ENCODE peak calls at places on chromosomes 4 and X, in five cellular contexts. D is sigmoid colon, C is IMR-90, Z is endothelial cell of umbilical vein, F is stomach. T is an unnamed sample.

GRCh38 chr4:99536148-99536728 is 25.4 kb downstream of the C4orf17 start:
- DNase-seq in D (no peak), C (no peak), Z (no peak), F (no peak), T (no peak)

GRCh38 chrX:150692837-150693781 is at the start of gene MTMR1:
- DNase-seq in D (peak), C (no peak), Z (peak), F (peak), T (peak)

GRCh38 chr4:167826281-167826680 is 266.1 kb upstream of the ANXA10 start:
- DNase-seq in D (no peak), C (no peak), Z (peak), F (no peak), T (no peak)

GRCh38 chr4:183426507-183426906 is 17.9 kb upstream of the CDKN2AIP start:
- DNase-seq in D (no peak), C (no peak), Z (no peak), F (no peak), T (no peak)

GRCh38 chrX:1673337-1673736 is 58.5 kb downstream of the ASMT start:
- DNase-seq in D (no peak), C (no peak), Z (peak), F (no peak), T (peak)

GRCh38 chrX:12379666-12380065 is 241.4 kb downstream of the FRMPD4 start:
- DNase-seq in D (no peak), C (no peak), Z (no peak), F (no peak), T (no peak)

GRCh38 chrX:132676561-132677186 is 187.8 kb upstream of the MBNL3 start:
- DNase-seq in D (no peak), C (no peak), Z (no peak), F (no peak), T (no peak)

GRCh38 chr4:183517781-183518180 is 12.9 kb downstream of the ING2 start:
- DNase-seq in D (no peak), C (peak), Z (no peak), F (no peak), T (no peak)

GRCh38 chr4:141118381-141118780 is 14.9 kb downstream of the RNF150 start:
- DNase-seq in D (no peak), C (no peak), Z (no peak), F (no peak), T (no peak)

GRCh38 chr4:101306225-101306624 is 41.1 kb downstream of the PPP3CA start:
- DNase-seq in D (no peak), C (no peak), Z (no peak), F (no peak), T (no peak)

GRCh38 chr4:138961687-138962086 is 53.9 kb upstream of the NOCT start:
- DNase-seq in D (no peak), C (no peak), Z (no peak), F (no peak), T (no peak)

GRCh38 chr4:146458594-146458993 is 63.1 kb downstream of the SLC10A7 start:
- DNase-seq in D (no peak), C (no peak), Z (no peak), F (no peak), T (no peak)

GRCh38 chr4:83662204-83662603 is 126.3 kb downstream of the GPAT3 start:
- DNase-seq in D (no peak), C (no peak), Z (no peak), F (no peak), T (no peak)

GRCh38 chr4:143026459-143027170 is 158.1 kb upstream of the USP38 start:
- DNase-seq in D (no peak), C (peak), Z (no peak), F (no peak), T (no peak)

GRCh38 chr4:128770807-128771206 is 38.7 kb upstream of the JADE1 start:
- DNase-seq in D (no peak), C (no peak), Z (peak), F (no peak), T (no peak)

GRCh38 chr4:87118826-87119225 is 101.6 kb downstream of the KLHL8 start:
- DNase-seq in D (no peak), C (peak), Z (peak), F (no peak), T (peak)

GRCh38 chr4:139030614-139031235 is 15.1 kb downstream of the NOCT start:
- DNase-seq in D (peak), C (peak), Z (peak), F (peak), T (peak)

GRCh38 chr4:128606173-128606572 is 203.3 kb upstream of the JADE1 start:
- DNase-seq in D (no peak), C (peak), Z (peak), F (no peak), T (no peak)

GRCh38 chrX:41703574-41704029 is 14.8 kb downstream of the GPR34 start:
- DNase-seq in D (no peak), C (no peak), Z (no peak), F (no peak), T (no peak)

GRCh38 chr4:38723114-38723513 is 59.1 kb downstream of the KLF3 start:
- DNase-seq in D (no peak), C (no peak), Z (no peak), F (no peak), T (no peak)
- TF ChIP-seq POLR2A in D (no peak), C (no peak), Z (no peak), F (no peak), T (no peak)

GRCh38 chr4:184957451-184958115 is 60.7 kb upstream of the HELT start:
- DNase-seq in D (no peak), C (no peak), Z (no peak), F (no peak), T (no peak)
- TF ChIP-seq POLR2A in D (no peak), C (no peak), Z (no peak), F (no peak), T (no peak)

GRCh38 chr4:176302283-176303275 is 17.2 kb upstream of the SPCS3 start:
- DNase-seq in D (no peak), C (peak), Z (no peak), F (no peak), T (no peak)
- TF ChIP-seq POLR2A in D (no peak), C (no peak), Z (no peak), F (no peak), T (no peak)

DNA sequence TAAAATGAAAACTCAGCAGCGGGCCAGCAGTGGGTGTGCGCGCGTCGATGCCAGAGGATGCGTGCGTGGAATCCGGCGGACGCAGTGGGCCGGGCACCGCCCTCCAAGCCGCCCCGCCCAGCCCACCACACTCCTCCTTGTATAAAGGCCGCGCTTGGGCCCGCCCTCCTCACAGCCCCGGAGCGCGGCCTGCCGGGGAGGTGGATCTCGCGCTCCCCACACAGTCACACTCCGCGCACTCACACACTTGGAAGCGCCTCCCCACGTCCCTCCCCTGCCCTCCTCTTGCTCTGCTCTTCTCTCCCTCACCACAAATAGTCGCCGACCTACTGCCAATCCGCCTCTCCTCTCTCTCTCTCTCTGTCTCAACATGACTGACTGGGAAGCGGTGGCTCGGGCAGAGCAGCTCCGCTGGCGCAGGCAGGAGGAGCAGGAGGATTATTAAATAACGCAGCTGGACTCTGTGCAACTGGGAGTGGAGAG is at the start of gene CCSER1:
- DNase-seq in D (peak), C (peak), Z (peak), F (peak), T (peak)
- TF ChIP-seq POLR2A in D (peak), C (no peak), Z (peak), F (peak), T (peak)

DNA sequence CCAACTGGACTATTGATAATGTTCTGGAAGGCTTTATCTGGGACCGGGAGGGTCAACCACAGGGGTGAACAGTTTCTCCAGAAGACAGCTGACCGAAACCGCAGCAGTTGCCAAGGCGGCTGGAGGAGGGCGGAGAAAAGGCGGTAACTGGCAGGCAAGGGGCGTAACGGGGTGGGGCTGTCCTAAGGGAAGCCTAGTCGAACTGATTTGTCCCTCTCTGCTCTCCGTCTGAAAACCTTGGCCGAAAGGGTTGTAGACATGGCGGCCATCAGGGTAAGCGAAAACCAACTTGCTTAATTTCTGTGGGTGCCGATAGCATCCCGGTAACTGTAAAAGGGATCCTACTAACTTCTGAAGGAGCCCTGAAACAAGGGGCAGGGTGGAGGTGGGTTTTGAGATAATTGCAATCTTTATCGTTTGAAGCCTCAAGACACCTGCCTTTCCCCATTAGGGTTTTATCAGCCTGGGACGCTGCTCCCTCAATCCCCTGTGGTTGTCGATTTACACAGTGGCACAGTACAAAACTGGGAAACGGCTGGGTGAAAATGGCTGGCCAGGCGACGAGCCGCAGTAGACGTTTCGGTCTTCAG is at the start of gene APOOL:
- DNase-seq in D (peak), C (peak), Z (peak), F (peak), T (peak)
- TF ChIP-seq POLR2A in D (no peak), C (no peak), Z (peak), F (no peak), T (peak)

GRCh38 chrX:46627700-46628405 is 54.3 kb downstream of the CHST7 start:
- DNase-seq in D (no peak), C (no peak), Z (peak), F (no peak), T (no peak)
- TF ChIP-seq POLR2A in D (no peak), C (no peak), Z (no peak), F (no peak), T (no peak)

T was measured in erythroblast.